ENCODE peak calls at places on chromosomes 4 and X, in six cellular contexts. N, D, F, Y, G and K are unnamed samples.

GRCh38 chrX:11787564-11787963 is 29.5 kb downstream of the MSL3 start:
- DNase-seq in N (no peak), D (peak), F (peak), Y (no peak), G (peak), K (peak)

GRCh38 chr4:152458801-152459302 is 77.0 kb downstream of the FBXW7 start:
- DNase-seq in N (no peak), D (no peak), F (no peak), Y (no peak), G (no peak), K (no peak)

GRCh38 chr4:169811476-169811875 is 53.7 kb upstream of the HPF1 start:
- DNase-seq in N (no peak), D (no peak), F (no peak), Y (no peak), G (no peak), K (no peak)

GRCh38 chr4:78286281-78286680 is 229.2 kb downstream of the FRAS1 start:
- DNase-seq in N (no peak), D (no peak), F (no peak), Y (no peak), G (no peak), K (no peak)

GRCh38 chrX:79511799-79512198 is 144.7 kb upstream of the ITM2A start:
- DNase-seq in N (no peak), D (no peak), F (no peak), Y (no peak), G (no peak), K (no peak)

GRCh38 chr4:104896623-104897296 is 249.9 kb upstream of the TET2 start:
- DNase-seq in N (no peak), D (no peak), F (no peak), Y (no peak), G (no peak), K (no peak)

GRCh38 chr4:68606240-68606639 is 30.1 kb upstream of the UGT2B17 start:
- DNase-seq in N (no peak), D (no peak), F (no peak), Y (no peak), G (no peak), K (no peak)

GRCh38 chrX:2484721-2485459 is 15.9 kb downstream of the DHRSX start:
- DNase-seq in N (no peak), D (peak), F (no peak), Y (no peak), G (no peak), K (no peak)

GRCh38 chr4:143514432-143514831 is 930 bp downstream of the SMARCA5 start:
- DNase-seq in N (peak), D (peak), F (peak), Y (no peak), G (no peak), K (peak)

GRCh38 chrX:108696690-108697089 is 39.7 kb downstream of the IRS4 start:
- DNase-seq in N (no peak), D (no peak), F (no peak), Y (no peak), G (no peak), K (no peak)

GRCh38 chr4:24121395-24122175 is 231.7 kb upstream of the PPARGC1A start:
- DNase-seq in N (no peak), D (peak), F (no peak), Y (no peak), G (no peak), K (no peak)

GRCh38 chr4:113744667-113745241 is 16.8 kb downstream of the CAMK2D start:
- DNase-seq in N (no peak), D (no peak), F (no peak), Y (no peak), G (no peak), K (no peak)

GRCh38 chr4:94419956-94420355 is 31.8 kb upstream of the PDLIM5 start:
- DNase-seq in N (no peak), D (peak), F (no peak), Y (peak), G (no peak), K (no peak)

GRCh38 chrX:134529481-134529880 is 69.5 kb downstream of the HPRT1 start:
- DNase-seq in N (no peak), D (no peak), F (no peak), Y (no peak), G (no peak), K (no peak)

GRCh38 chrX:24202465-24203031 is 53.0 kb downstream of the ZFX start:
- DNase-seq in N (no peak), D (no peak), F (no peak), Y (no peak), G (no peak), K (no peak)

GRCh38 chr4:184762100-184762499 is 28.2 kb upstream of the CENPU start:
- DNase-seq in N (no peak), D (no peak), F (no peak), Y (no peak), G (no peak), K (peak)

GRCh38 chr4:139619644-139620043 is 46.0 kb upstream of the MGST2 start:
- DNase-seq in N (peak), D (peak), F (no peak), Y (no peak), G (no peak), K (no peak)

GRCh38 chrX:78075787-78076389 is 28.2 kb upstream of the PGK1 start:
- DNase-seq in N (no peak), D (no peak), F (no peak), Y (no peak), G (no peak), K (no peak)

GRCh38 chrX:139158256-139158655 is 372.3 kb upstream of the F9 start:
- DNase-seq in N (no peak), D (no peak), F (no peak), Y (no peak), G (no peak), K (no peak)

GRCh38 chr4:53196872-53197759 is 168.7 kb downstream of the SCFD2 start:
- DNase-seq in N (peak), D (peak), F (no peak), Y (peak), G (no peak), K (peak)

GRCh38 chr4:4849524-4850193 is 9.8 kb upstream of the MSX1 start:
- DNase-seq in N (no peak), D (no peak), F (no peak), Y (no peak), G (no peak), K (no peak)

GRCh38 chrX:106168107-106168506 is at the start of gene PWWP3B:
- DNase-seq in N (no peak), D (no peak), F (peak), Y (no peak), G (no peak), K (no peak)

GRCh38 chrX:97027384-97027922 is 143.7 kb downstream of the RPA4 start:
- DNase-seq in N (peak), D (no peak), F (no peak), Y (no peak), G (no peak), K (no peak)

GRCh38 chr4:147984065-147984777 is 252.3 kb downstream of the ARHGAP10 start:
- DNase-seq in N (peak), D (peak), F (peak), Y (no peak), G (no peak), K (peak)

GRCh38 chr4:39062094-39062493 is at the start of gene KLHL5:
- DNase-seq in N (no peak), D (peak), F (peak), Y (no peak), G (no peak), K (no peak)

GRCh38 chr4:98199247-98199646 is 56.0 kb upstream of the STPG2 start:
- DNase-seq in N (no peak), D (no peak), F (no peak), Y (no peak), G (no peak), K (no peak)

GRCh38 chr4:114077610-114078009 is 98.2 kb upstream of the ARSJ start:
- DNase-seq in N (no peak), D (peak), F (no peak), Y (peak), G (no peak), K (no peak)

GRCh38 chr4:182142146-182143085 is 100.8 kb upstream of the TENM3 start:
- DNase-seq in N (no peak), D (peak), F (peak), Y (no peak), G (no peak), K (no peak)

GRCh38 chr4:69831646-69832325 is 28.2 kb downstream of the SULT1E1 start:
- DNase-seq in N (no peak), D (no peak), F (no peak), Y (no peak), G (no peak), K (no peak)

GRCh38 chr4:79604152-79604551 is 196.1 kb upstream of the GK2 start:
- DNase-seq in N (no peak), D (no peak), F (no peak), Y (no peak), G (no peak), K (no peak)

GRCh38 chrX:4850312-4850711 is 1136.9 kb upstream of the PRKX start:
- DNase-seq in N (no peak), D (no peak), F (no peak), Y (no peak), G (no peak), K (no peak)

GRCh38 chr4:94665500-94666398 is 92.0 kb upstream of the BMPR1B start:
- DNase-seq in N (no peak), D (no peak), F (no peak), Y (no peak), G (no peak), K (no peak)

GRCh38 chr4:5821665-5822358 is 71.1 kb downstream of the CRMP1 start:
- DNase-seq in N (no peak), D (no peak), F (peak), Y (no peak), G (no peak), K (no peak)

GRCh38 chr4:7877131-7877530 is 62.5 kb downstream of the AFAP1 start:
- DNase-seq in N (no peak), D (no peak), F (no peak), Y (no peak), G (no peak), K (no peak)

GRCh38 chrX:47187106-47187677 is 6.4 kb upstream of the UBA1 start:
- DNase-seq in N (no peak), D (no peak), F (no peak), Y (no peak), G (no peak), K (no peak)

GRCh38 chrX:15815779-15816452 is 25.6 kb downstream of the ZRSR2 start:
- DNase-seq in N (no peak), D (peak), F (peak), Y (no peak), G (no peak), K (no peak)

GRCh38 chr4:30875659-30876269 is 155.6 kb downstream of the PCDH7 start:
- DNase-seq in N (no peak), D (no peak), F (no peak), Y (no peak), G (no peak), K (no peak)